ENCODE peak calls at places on chromosomes 1 and 21, in six cellular contexts. O is DMS53, H is heart left ventricle, Q is HEK293T, Y is stomach, S is HFF-Myc. I is an unnamed sample.

GRCh38 chr1:36400825-36401601 is 3.3 kb upstream of the LSM10 start:
- DNase-seq in O (no peak), H (peak), Q (no peak), Y (peak), S (no peak), I (no peak)

GRCh38 chr1:66552287-66552686 is 18.3 kb downstream of the SGIP1 start:
- DNase-seq in O (no peak), H (no peak), Q (no peak), Y (no peak), S (no peak), I (no peak)

GRCh38 chr1:113905435-113905861 is 322 bp downstream of the DCLRE1B start:
- DNase-seq in O (peak), H (no peak), Q (peak), Y (peak), S (no peak), I (no peak)

GRCh38 chr1:46556822-46557221 is 5.4 kb upstream of the KNCN start:
- DNase-seq in O (peak), H (no peak), Q (no peak), Y (no peak), S (no peak), I (no peak)

GRCh38 chr1:236760986-236761385 is 34.1 kb upstream of the MTR start:
- DNase-seq in O (no peak), H (no peak), Q (no peak), Y (no peak), S (no peak), I (no peak)

GRCh38 chr1:50332941-50333594 is 90.2 kb downstream of the DMRTA2 start:
- DNase-seq in O (peak), H (peak), Q (peak), Y (peak), S (peak), I (no peak)

GRCh38 chr1:91026320-91026719 is 4.5 kb upstream of the ZNF644 start:
- DNase-seq in O (peak), H (no peak), Q (no peak), Y (no peak), S (no peak), I (no peak)

GRCh38 chr21:36247316-36247715 is 72.7 kb upstream of the MORC3 start:
- DNase-seq in O (no peak), H (no peak), Q (no peak), Y (no peak), S (no peak), I (no peak)

GRCh38 chr1:43835141-43836021 is 98.2 kb upstream of the ARTN start:
- DNase-seq in O (no peak), H (peak), Q (no peak), Y (no peak), S (peak), I (no peak)

GRCh38 chr1:54989473-54989872 is 9.0 kb downstream of the TMEM61 start:
- DNase-seq in O (peak), H (no peak), Q (no peak), Y (peak), S (no peak), I (no peak)

GRCh38 chr1:108141604-108142003 is 58.5 kb downstream of the SLC25A24 start:
- DNase-seq in O (no peak), H (no peak), Q (no peak), Y (no peak), S (peak), I (no peak)

GRCh38 chr21:34199121-34199910 is 125.9 kb downstream of the MRPS6 start:
- DNase-seq in O (peak), H (no peak), Q (no peak), Y (no peak), S (no peak), I (no peak)

GRCh38 chr1:110390096-110390495 is 730 bp downstream of the SLC16A4 start:
- DNase-seq in O (no peak), H (peak), Q (peak), Y (no peak), S (no peak), I (no peak)